ENCODE peak calls at places on chromosomes 5 and 9, in nine cellular contexts. V is IMR-90, W is sigmoid colon, G is stomach, H is heart left ventricle, C is HCT116, J is tibial nerve, B is ovary, U is uterus. K is an unnamed sample.
A peak's percentile ranks its signal among the peaks of the same experiment; 100 is the strongest.

GRCh38 chr5:59485104-59485503 is 408.4 kb downstream of the PDE4D start:
- DNase-seq in V (no peak), W (no peak), G (no peak), H (no peak), C (no peak), J (no peak), B (no peak), U (no peak), K (no peak)

GRCh38 chr5:76427481-76428140 is 24.5 kb downstream of the IQGAP2 start:
- DNase-seq in V (no peak), W (no peak), G (no peak), H (no peak), C (no peak), J (no peak), B (no peak), U (no peak), K (no peak)

GRCh38 chr5:57386958-57387357 is 95.7 kb downstream of the ACTBL2 start:
- DNase-seq in V (peak; percentile 86), W (no peak), G (no peak), H (no peak), C (no peak), J (no peak), B (no peak), U (no peak), K (no peak)

GRCh38 chr9:128628471-128629048 is 28.1 kb downstream of the DYNC2I2 start:
- DNase-seq in V (no peak), W (peak; percentile 88), G (peak; percentile 44), H (peak; percentile 82), C (no peak), J (peak; percentile 44), B (peak; percentile 49), U (peak; percentile 82), K (no peak)

GRCh38 chr9:14608521-14608920 is 84.7 kb downstream of the ZDHHC21 start:
- DNase-seq in V (no peak), W (no peak), G (no peak), H (no peak), C (no peak), J (no peak), B (no peak), U (no peak), K (no peak)

GRCh38 chr9:21677387-21677786 is 125.0 kb upstream of the MTAP start:
- DNase-seq in V (no peak), W (no peak), G (no peak), H (no peak), C (no peak), J (no peak), B (no peak), U (no peak), K (no peak)

GRCh38 chr5:95973793-95974325 is 12.2 kb upstream of the ELL2 start:
- DNase-seq in V (peak; percentile 92), W (no peak), G (no peak), H (no peak), C (no peak), J (no peak), B (no peak), U (no peak), K (peak; percentile 20)

GRCh38 chr9:15317836-15318235 is 10.8 kb upstream of the TTC39B start:
- DNase-seq in V (peak; percentile 49), W (no peak), G (no peak), H (no peak), C (no peak), J (no peak), B (no peak), U (no peak), K (no peak)

GRCh38 chr5:28468121-28468520 is 1429.7 kb upstream of the CDH9 start:
- DNase-seq in V (no peak), W (no peak), G (no peak), H (no peak), C (no peak), J (no peak), B (no peak), U (no peak), K (no peak)

GRCh38 chr9:21070887-21071286 is 6.9 kb downstream of the IFNB1 start:
- DNase-seq in V (peak; percentile 2), W (no peak), G (no peak), H (no peak), C (no peak), J (no peak), B (no peak), U (no peak), K (no peak)

GRCh38 chr5:92527311-92528078 is 1053.5 kb downstream of the NR2F1-AS1 start:
- DNase-seq in V (peak; percentile 65), W (no peak), G (no peak), H (no peak), C (no peak), J (no peak), B (no peak), U (no peak), K (no peak)

GRCh38 chr9:24218656-24219055 is 327.0 kb downstream of the IZUMO3 start:
- DNase-seq in V (no peak), W (no peak), G (no peak), H (no peak), C (no peak), J (no peak), B (no peak), U (no peak), K (no peak)

GRCh38 chr5:53023969-53024368 is 34.8 kb downstream of the ITGA2 start:
- DNase-seq in V (peak; percentile 95), W (no peak), G (no peak), H (no peak), C (no peak), J (no peak), B (no peak), U (no peak), K (no peak)

GRCh38 chr9:94772128-94772527 is 45.6 kb downstream of the AOPEP start:
- DNase-seq in V (no peak), W (no peak), G (no peak), H (no peak), C (no peak), J (no peak), B (no peak), U (no peak), K (no peak)

GRCh38 chr5:151080620-151081425 is at the start of gene TNIP1:
- DNase-seq in V (peak; percentile 88), W (peak; percentile 97), G (peak; percentile 96), H (peak; percentile 98), C (peak; percentile 58), J (peak; percentile 82), B (peak; percentile 96), U (peak; percentile 96), K (peak; percentile 100)

GRCh38 chr5:93583799-93584530 is 943 bp downstream of the NR2F1 start:
- DNase-seq in V (peak; percentile 47), W (peak; percentile 71), G (no peak), H (no peak), C (no peak), J (no peak), B (peak; percentile 80), U (peak; percentile 53), K (no peak)
- H3K27me3 ChIP-seq in V (no peaks in the 10 kb centered on the region), W (peaks cover 92% of the 10 kb centered on the region), G (no peaks in the 10 kb centered on the region), H (peaks cover 70% of the 10 kb centered on the region), C (no peaks in the 10 kb centered on the region), J (peaks cover 14% of the 10 kb centered on the region), B (no peaks in the 10 kb centered on the region), U (peaks cover 3% of the 10 kb centered on the region), K (peaks cover 2% of the 10 kb centered on the region)

DNA sequence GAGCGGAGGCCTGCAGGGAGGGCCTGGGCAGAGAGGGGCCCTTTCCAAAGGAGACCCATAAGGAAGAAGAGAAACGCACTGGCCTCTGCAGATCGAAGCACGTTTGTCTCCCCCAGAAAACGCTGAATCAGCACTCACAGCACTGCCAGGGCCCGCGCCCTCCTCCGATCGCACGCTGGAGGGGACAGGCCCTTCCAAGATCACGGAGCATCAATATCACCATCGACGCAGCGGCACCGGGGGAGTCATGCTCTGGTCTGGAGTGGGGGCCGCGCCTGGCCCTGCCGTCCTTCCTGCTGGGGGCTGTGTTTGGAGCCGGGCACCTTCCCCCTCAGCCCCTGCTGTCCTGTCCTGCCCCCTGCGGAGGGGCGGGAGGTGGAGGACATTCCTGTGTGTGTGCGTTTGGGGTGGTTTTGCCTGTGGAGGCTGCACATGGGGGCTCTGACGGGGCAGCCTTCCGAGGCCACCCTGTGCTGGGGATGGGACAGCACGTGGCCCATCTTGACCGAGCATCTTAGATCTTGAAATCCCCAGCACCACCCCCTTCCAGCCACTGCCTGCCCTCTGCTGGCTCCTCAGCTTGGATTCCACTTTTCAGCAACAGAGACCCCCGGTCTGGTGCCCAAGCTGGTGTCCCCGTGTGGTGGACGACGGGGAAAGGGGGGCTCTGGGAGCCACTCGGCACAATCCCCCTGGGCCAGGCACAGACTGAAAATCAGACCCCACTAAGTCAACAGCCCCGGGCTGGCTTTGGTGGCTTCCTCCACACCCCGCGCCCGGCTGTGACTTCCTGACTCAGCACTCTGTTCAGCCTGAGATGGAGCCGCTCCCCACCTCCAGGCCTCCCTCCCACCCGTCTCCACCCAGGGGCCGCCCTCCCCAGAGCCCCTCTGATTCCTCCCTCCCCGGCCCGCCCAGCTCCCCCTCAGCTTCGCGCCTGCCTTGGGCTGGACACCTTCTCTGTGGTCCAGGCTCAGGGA is 8.3 kb downstream of the TMEM250 start:
- DNase-seq in V (peak; percentile 15), W (no peak), G (no peak), H (no peak), C (no peak), J (no peak), B (peak; percentile 56), U (no peak), K (peak; percentile 83)
- TF ChIP-seq POLR2A in V (no peak), W (no peak), G (no peak), H (no peak), C (no peak), J (no peak), B (no peak), U (no peak), K (no peak)

DNA sequence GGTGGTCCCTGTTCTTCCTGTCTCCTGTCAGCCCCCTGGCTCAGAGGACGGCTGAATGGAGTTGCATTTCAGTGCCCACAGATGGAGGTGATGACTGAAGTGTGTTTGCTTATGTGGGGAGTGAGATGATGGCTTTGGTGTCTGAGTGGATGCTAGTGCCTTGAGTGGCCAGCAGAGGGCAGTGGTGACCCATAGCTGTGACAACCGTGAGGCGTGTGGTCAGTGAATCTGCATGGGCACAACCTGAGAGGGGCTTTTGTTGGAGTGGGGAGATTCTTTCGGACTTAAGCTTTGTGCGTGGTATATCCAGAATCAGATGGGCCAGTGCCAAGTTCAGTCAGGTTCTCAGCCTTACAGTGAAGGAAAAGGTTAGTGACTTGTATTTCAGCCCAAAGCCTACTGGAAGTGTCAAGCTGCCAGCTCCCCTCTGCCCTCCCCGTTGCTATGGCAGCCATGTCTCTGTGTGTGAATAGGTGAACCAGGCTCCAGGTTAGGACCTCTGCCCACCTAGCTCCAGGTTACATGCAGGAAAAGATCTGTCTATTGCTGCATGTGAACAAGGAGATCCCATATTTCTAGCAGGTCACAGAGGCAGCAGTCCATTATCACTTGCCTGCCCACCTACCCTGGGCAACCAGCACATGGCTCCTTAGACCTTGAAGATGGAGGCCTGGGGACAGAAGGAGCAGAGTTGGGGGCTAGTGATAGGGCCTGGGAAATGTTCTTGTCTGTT is 14.7 kb upstream of the CXXC5 start:
- DNase-seq in V (peak; percentile 73), W (peak; percentile 85), G (peak; percentile 71), H (no peak), C (no peak), J (no peak), B (peak; percentile 80), U (peak; percentile 72), K (no peak)
- TF ChIP-seq CTCF in V (peak; percentile 99), W (peak; percentile 98), G (peak; percentile 95), H (peak; percentile 97), C (peak; percentile 99), J (peak; percentile 95), B (peak; percentile 95), U (peak; percentile 97), K (peak; percentile 96)

DNA sequence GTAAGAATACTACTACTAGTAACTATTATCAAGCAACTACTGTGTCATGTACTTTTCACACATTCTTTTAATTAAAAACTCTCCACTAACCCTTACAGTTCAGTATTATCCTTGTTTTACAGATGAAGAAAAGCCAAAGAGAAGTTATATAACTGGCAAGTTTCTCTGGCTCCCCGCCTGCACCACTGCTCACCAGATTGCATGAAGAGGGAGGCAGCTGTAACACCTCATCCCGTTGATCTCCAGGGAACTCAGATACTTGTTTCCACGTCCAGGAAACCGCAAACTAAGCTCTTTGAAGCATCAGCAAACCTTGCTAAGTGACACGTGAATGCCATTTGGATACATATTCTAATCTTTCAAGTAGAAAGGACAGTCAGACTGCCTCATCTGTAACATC is 70.3 kb downstream of the RIGI start:
- DNase-seq in V (peak; percentile 6), W (peak; percentile 76), G (no peak), H (no peak), C (no peak), J (no peak), B (peak; percentile 63), U (no peak), K (no peak)
- H3K27me3 ChIP-seq in V (no peaks in the 10 kb centered on the region), W (no peaks in the 10 kb centered on the region), G (no peaks in the 10 kb centered on the region), H (no peaks in the 10 kb centered on the region), C (no peaks in the 10 kb centered on the region), J (no peaks in the 10 kb centered on the region), B (no peaks in the 10 kb centered on the region), U (no peaks in the 10 kb centered on the region), K (no peaks in the 10 kb centered on the region)